ENCODE peak calls at places on chromosomes 7 and 10, in five cellular contexts. Y, J, P, L and D are unnamed samples.

GRCh38 chr7:126803060-126803665 is 449.6 kb downstream of the GRM8 start:
- DNase-seq in Y (peak), P (peak), J (peak), L (peak), D (peak)

GRCh38 chr7:151058766-151059361 is 525 bp upstream of the SLC4A2 start:
- DNase-seq in L (no peak), P (no peak), J (no peak), Y (peak), D (peak)

GRCh38 chr10:29908977-29909376 is 150.4 kb downstream of the JCAD start:
- DNase-seq in P (no peak), Y (no peak), J (no peak), L (no peak), D (peak)

GRCh38 chr7:132393789-132394261 is 182.4 kb downstream of the PLXNA4 start:
- DNase-seq in Y (no peak), P (no peak), J (no peak), L (no peak), D (no peak)

GRCh38 chr10:45480294-45480693 is 106.3 kb downstream of the ALOX5 start:
- DNase-seq in P (no peak), J (no peak), Y (no peak), L (no peak), D (no peak)

GRCh38 chr10:73601486-73601921 is 10.4 kb upstream of the USP54 start:
- DNase-seq in J (peak), Y (peak), P (no peak), L (no peak), D (peak)

GRCh38 chr7:116231543-116232401 is 21.4 kb downstream of the TES start:
- DNase-seq in L (no peak), P (no peak), Y (no peak), J (no peak), D (no peak)

GRCh38 chr10:103467391-103467790 is 8.7 kb upstream of the CALHM1 start:
- DNase-seq in P (no peak), J (no peak), L (no peak), Y (no peak), D (no peak)

GRCh38 chr10:30747633-30748032 is 118.1 kb upstream of the LYZL2 start:
- DNase-seq in P (no peak), Y (peak), L (no peak), J (no peak), D (peak)

GRCh38 chr10:37488792-37489657 is 363.6 kb downstream of the ANKRD30A start:
- DNase-seq in Y (peak), P (no peak), J (peak), L (peak), D (peak)

GRCh38 chr7:91945476-91945875 is 4.8 kb downstream of the AKAP9 start:
- DNase-seq in Y (peak), P (no peak), J (no peak), L (peak), D (peak)

GRCh38 chr7:129376076-129376777 is 58.0 kb upstream of the STRIP2 start:
- DNase-seq in Y (peak), P (no peak), L (peak), J (no peak), D (peak)

GRCh38 chr7:139992353-139993054 is 70.2 kb downstream of the PARP12 start:
- DNase-seq in P (no peak), Y (no peak), L (no peak), J (no peak), D (no peak)

GRCh38 chr7:75879771-75880184 is 944 bp downstream of the RHBDD2 start:
- DNase-seq in Y (peak), J (no peak), P (no peak), L (no peak), D (no peak)

GRCh38 chr10:132407846-132408278 is 10.9 kb downstream of the PWWP2B start:
- DNase-seq in J (peak), P (no peak), L (no peak), Y (no peak), D (peak)

GRCh38 chr7:683526-684205 is 42.8 kb upstream of the DNAAF5 start:
- DNase-seq in Y (no peak), J (no peak), L (no peak), P (no peak), D (no peak)

GRCh38 chr7:80967536-80968297 is 48.9 kb upstream of the SEMA3C start:
- DNase-seq in P (no peak), J (no peak), Y (no peak), L (no peak), D (no peak)

GRCh38 chr7:141128506-141128905 is 54.6 kb downstream of the TMEM178B start:
- DNase-seq in P (no peak), J (no peak), Y (no peak), L (no peak), D (peak)

GRCh38 chr10:86225098-86225782 is 141.4 kb downstream of the GRID1 start:
- DNase-seq in J (peak), P (no peak), Y (peak), L (no peak), D (peak)

GRCh38 chr10:125151824-125152634 is 8.3 kb downstream of the CTBP2 start:
- DNase-seq in Y (no peak), J (no peak), L (no peak), P (no peak), D (no peak)

GRCh38 chr10:15897282-15897681 is 37.0 kb upstream of the MINDY3 start:
- DNase-seq in J (peak), Y (peak), L (no peak), P (no peak), D (peak)

GRCh38 chr7:55120074-55120473 is 101.3 kb downstream of the EGFR start:
- DNase-seq in L (no peak), Y (no peak), P (no peak), J (no peak), D (no peak)

GRCh38 chr7:141697211-141697871 is 4.6 kb downstream of the DENND11 start:
- DNase-seq in J (no peak), P (no peak), L (no peak), Y (peak), D (peak)

GRCh38 chr7:157433628-157434027 is 96.8 kb downstream of the DNAJB6 start:
- DNase-seq in L (no peak), J (no peak), P (no peak), Y (no peak), D (no peak)

GRCh38 chr7:99825873-99826272 is 1.9 kb upstream of the CYP3A43 start:
- DNase-seq in P (no peak), Y (no peak), L (no peak), J (no peak), D (no peak)

GRCh38 chr10:35259769-35260397 is 76.4 kb upstream of the CCNY start:
- DNase-seq in P (no peak), L (no peak), J (peak), Y (peak), D (peak)

GRCh38 chr7:27314111-27314510 is 71.5 kb downstream of the EVX1 start:
- DNase-seq in P (no peak), Y (no peak), L (no peak), J (peak), D (no peak)

GRCh38 chr10:34709637-34710390 is 105.3 kb downstream of the PARD3 start:
- DNase-seq in J (no peak), P (no peak), L (no peak), Y (no peak), D (no peak)

GRCh38 chr7:66015440-66016130 is 33.6 kb upstream of the GUSB start:
- DNase-seq in Y (no peak), P (no peak), J (no peak), L (no peak), D (peak)

GRCh38 chr10:55174419-55174818 is 373.4 kb upstream of the PCDH15 start:
- DNase-seq in Y (no peak), L (no peak), P (no peak), J (no peak), D (no peak)

GRCh38 chr7:6167587-6168154 is 104.8 kb downstream of the CYTH3 start:
- DNase-seq in J (no peak), Y (no peak), L (no peak), P (no peak), D (no peak)

GRCh38 chr7:102115931-102116330 is 170.7 kb upstream of the SH2B2 start:
- DNase-seq in J (no peak), L (no peak), Y (no peak), P (no peak), D (no peak)

GRCh38 chr7:2660359-2661095 is 27.5 kb upstream of the AMZ1 start:
- DNase-seq in L (no peak), P (no peak), Y (no peak), J (no peak), D (no peak)

GRCh38 chr10:78970261-78970660 is 98.5 kb upstream of the ZMIZ1 start:
- DNase-seq in Y (no peak), J (no peak), L (no peak), P (no peak), D (no peak)

GRCh38 chr10:124225468-124226270 is 132.3 kb upstream of the CHST15 start:
- DNase-seq in L (no peak), Y (no peak), P (no peak), J (no peak), D (no peak)

GRCh38 chr7:152902054-152902453 is 142.5 kb downstream of the ACTR3B start:
- DNase-seq in P (no peak), J (no peak), L (no peak), Y (no peak), D (no peak)

GRCh38 chr10:89404082-89404481 is 10.3 kb upstream of the IFIT5 start:
- DNase-seq in P (no peak), J (no peak), L (no peak), Y (no peak), D (no peak)

GRCh38 chr10:94757916-94758315 is 4.6 kb upstream of the CYP2C19 start:
- DNase-seq in Y (no peak), P (no peak), L (no peak), J (no peak), D (no peak)

GRCh38 chr7:112199035-112199655 is 7.1 kb downstream of the DOCK4 start:
- DNase-seq in P (no peak), J (no peak), Y (peak), L (no peak), D (peak)